ENCODE peak calls at places on chromosomes 2 and 18, in six cellular contexts. W is NCI-H2081; V is NCI-H1694; Y is nucleus accumbens; J is epithelial cell of esophagus; G is activated CD4-positive, alpha-beta memory T cell treated with anti-CD3 and anti-CD28 coated beads, Interleukin-2, amount 10 ng/mL, durations not matched to agents 7 days and 5 days. P is an unnamed sample.

GRCh38 chr18:37578886-37579513 is 13.4 kb upstream of the CELF4 start:
- DNase-seq in W (no peak), V (peak), Y (no peak), J (peak), G (no peak), P (no peak)

GRCh38 chr2:43207553-43208300 is 18.7 kb downstream of the ZFP36L2 start:
- DNase-seq in W (no peak), V (no peak), Y (no peak), J (peak), G (no peak), P (no peak)

GRCh38 chr2:231125272-231125671 is 430 bp upstream of the HTR2B start:
- DNase-seq in W (no peak), V (no peak), Y (no peak), J (no peak), G (no peak), P (no peak)

GRCh38 chr18:62751977-62752376 is 36.6 kb downstream of the PHLPP1 start:
- DNase-seq in W (no peak), V (no peak), Y (no peak), J (no peak), G (no peak), P (no peak)

GRCh38 chr2:62974999-62975398 is 75.6 kb upstream of the OTX1 start:
- DNase-seq in W (no peak), V (no peak), Y (no peak), J (no peak), G (no peak), P (no peak)

GRCh38 chr2:197851451-197851850 is 47.1 kb downstream of the PLCL1 start:
- DNase-seq in W (no peak), V (no peak), Y (no peak), J (no peak), G (no peak), P (no peak)

GRCh38 chr2:165758276-165758675 is 35.8 kb downstream of the GALNT3 start:
- DNase-seq in W (peak), V (no peak), Y (no peak), J (no peak), G (no peak), P (no peak)

GRCh38 chr2:240769096-240769495 is 50.9 kb downstream of the KIF1A start:
- DNase-seq in W (no peak), V (no peak), Y (no peak), J (no peak), G (no peak), P (no peak)

GRCh38 chr2:112869258-112869842 is 32.8 kb upstream of the IL1B start:
- DNase-seq in W (peak), V (peak), Y (no peak), J (peak), G (peak), P (no peak)

GRCh38 chr2:178388287-178388686 is 62.7 kb downstream of the PRKRA start:
- DNase-seq in W (no peak), V (no peak), Y (no peak), J (no peak), G (no peak), P (no peak)

GRCh38 chr18:44601447-44601846 is 79.2 kb upstream of the SETBP1 start:
- DNase-seq in W (no peak), V (no peak), Y (no peak), J (peak), G (no peak), P (no peak)

GRCh38 chr2:170026361-170026760 is 151.6 kb upstream of the MYO3B start:
- DNase-seq in W (no peak), V (no peak), Y (no peak), J (no peak), G (no peak), P (no peak)

GRCh38 chr2:23700627-23701026 is 226.3 kb downstream of the ATAD2B start:
- DNase-seq in W (no peak), V (no peak), Y (no peak), J (no peak), G (no peak), P (peak)

GRCh38 chr18:24491882-24492281 is 31.4 kb downstream of the HRH4 start:
- DNase-seq in W (no peak), V (no peak), Y (no peak), J (no peak), G (no peak), P (no peak)

GRCh38 chr2:100173907-100174525 is 31.6 kb upstream of the AFF3 start:
- DNase-seq in W (no peak), V (no peak), Y (no peak), J (no peak), G (no peak), P (no peak)

GRCh38 chr2:159744363-159744762 is 32.1 kb downstream of the MARCHF7 start:
- DNase-seq in W (no peak), V (no peak), Y (no peak), J (no peak), G (no peak), P (no peak)

GRCh38 chr2:95333888-95334338 is 36.8 kb downstream of the KCNIP3 start:
- DNase-seq in W (no peak), V (no peak), Y (no peak), J (peak), G (no peak), P (no peak)

GRCh38 chr2:86631846-86632485 is 8.3 kb upstream of the RNF103 start:
- DNase-seq in W (no peak), V (no peak), Y (no peak), J (peak), G (no peak), P (no peak)

GRCh38 chr2:206915136-206915535 is 24.2 kb upstream of the CPO start:
- DNase-seq in W (no peak), V (no peak), Y (no peak), J (peak), G (no peak), P (no peak)